ENCODE peak calls at places on chromosomes 16 and 17, in five cellular contexts. K is transverse colon, P is right cardiac atrium, L is neural progenitor cell, Q is astrocyte. Z is an unnamed sample.

GRCh38 chr16:4489030-4489429 is 12.8 kb downstream of the HMOX2 start:
- DNase-seq in K (no peak), P (no peak), L (no peak), Q (peak; percentile 95), Z (no peak)

GRCh38 chr17:31252741-31253140 is 44.3 kb downstream of the OMG start:
- DNase-seq in K (no peak), P (no peak), L (no peak), Q (no peak), Z (no peak)

GRCh38 chr16:78437352-78437968 is 338.0 kb downstream of the WWOX start:
- DNase-seq in K (peak; percentile 15), P (no peak), L (peak; percentile 69), Q (no peak), Z (peak; percentile 43)

GRCh38 chr17:9298135-9298534 is 276.8 kb downstream of the NTN1 start:
- DNase-seq in K (peak; percentile 37), P (no peak), L (no peak), Q (no peak), Z (no peak)

GRCh38 chr17:82025401-82026107 is 2.4 kb downstream of the LRRC45 start:
- DNase-seq in K (no peak), P (no peak), L (no peak), Q (no peak), Z (no peak)

GRCh38 chr17:71084219-71084618 is 914.9 kb downstream of the KCNJ2 start:
- DNase-seq in K (peak; percentile 46), P (no peak), L (peak; percentile 71), Q (no peak), Z (peak; percentile 71)

GRCh38 chr17:11943759-11944347 is 53.4 kb downstream of the ZNF18 start:
- DNase-seq in K (no peak), P (no peak), L (no peak), Q (no peak), Z (no peak)

GRCh38 chr17:13582776-13583414 is 18.8 kb downstream of the HS3ST3A1 start:
- DNase-seq in K (no peak), P (no peak), L (no peak), Q (peak; percentile 67), Z (no peak)

GRCh38 chr17:62760059-62760887 is 47.8 kb downstream of the MARCHF10 start:
- DNase-seq in K (no peak), P (no peak), L (no peak), Q (peak; percentile 77), Z (no peak)

GRCh38 chr16:23072084-23072599 is 77.1 kb downstream of the USP31 start:
- DNase-seq in K (peak; percentile 84), P (peak; percentile 93), L (no peak), Q (peak; percentile 72), Z (peak; percentile 93)

GRCh38 chr16:67530013-67530939 is 1.6 kb downstream of the RIPOR1 start:
- DNase-seq in K (peak; percentile 76), P (peak; percentile 95), L (peak; percentile 59), Q (peak; percentile 65), Z (peak; percentile 87)

GRCh38 chr16:80530479-80530878 is 10.3 kb upstream of the DYNLRB2 start:
- DNase-seq in K (no peak), P (no peak), L (no peak), Q (no peak), Z (no peak)

DNA sequence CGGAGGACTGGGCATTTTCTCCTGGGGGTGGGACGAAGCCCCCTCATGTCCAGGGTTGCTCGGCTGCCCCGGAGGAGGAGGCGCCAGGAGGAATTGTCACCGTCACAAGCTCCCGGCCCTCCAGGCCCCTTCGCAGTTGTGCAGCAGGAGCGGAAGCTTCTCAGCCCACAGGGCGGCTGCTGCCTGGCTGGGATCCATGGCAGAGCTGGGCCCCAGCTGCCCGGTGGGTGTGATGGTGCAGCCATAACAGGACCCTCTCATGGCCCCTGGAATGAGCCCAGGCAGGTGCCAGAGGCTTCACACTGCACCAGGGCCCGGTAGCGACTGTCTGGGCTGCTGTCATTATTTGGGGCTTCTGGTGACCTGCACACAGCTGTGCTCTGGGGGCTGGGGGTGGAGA is 54.9 kb upstream of the GNG13 start:
- DNase-seq in K (no peak), P (peak; percentile 27), L (no peak), Q (no peak), Z (no peak)
- H3K4me1 ChIP-seq in K (no peaks in the 10 kb centered on the region), P (no peaks in the 10 kb centered on the region), L (no peaks in the 10 kb centered on the region), Q (no peaks in the 10 kb centered on the region), Z (no peaks in the 10 kb centered on the region)

DNA sequence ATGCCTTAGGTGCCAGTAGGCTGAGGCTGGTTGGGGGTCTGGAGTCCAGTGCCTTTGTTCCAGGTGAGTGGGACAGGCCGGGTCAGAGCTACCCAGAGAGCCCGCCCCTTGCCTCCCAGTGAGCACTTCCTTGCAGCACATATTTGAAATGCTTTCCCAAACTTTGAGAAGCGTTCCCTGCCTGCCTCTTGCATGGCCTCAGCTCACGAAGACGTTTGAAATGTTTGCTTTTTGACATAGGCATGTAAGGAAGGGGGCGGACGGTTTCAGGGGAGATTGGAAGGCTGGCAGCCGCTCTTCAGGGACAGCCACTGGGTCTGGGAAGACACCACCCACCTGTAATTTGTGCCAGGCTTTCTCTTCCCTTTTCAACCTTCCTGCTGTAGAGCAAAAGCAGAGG is 5.1 kb upstream of the FOXL1 start:
- DNase-seq in K (no peak), P (no peak), L (no peak), Q (peak; percentile 69), Z (no peak)
- H3K4me1 ChIP-seq in K (peaks cover 15% of the 10 kb centered on the region), P (no peaks in the 10 kb centered on the region), L (peaks cover 12% of the 10 kb centered on the region), Q (peaks cover 56% of the 10 kb centered on the region), Z (peaks cover 9% of the 10 kb centered on the region)

DNA sequence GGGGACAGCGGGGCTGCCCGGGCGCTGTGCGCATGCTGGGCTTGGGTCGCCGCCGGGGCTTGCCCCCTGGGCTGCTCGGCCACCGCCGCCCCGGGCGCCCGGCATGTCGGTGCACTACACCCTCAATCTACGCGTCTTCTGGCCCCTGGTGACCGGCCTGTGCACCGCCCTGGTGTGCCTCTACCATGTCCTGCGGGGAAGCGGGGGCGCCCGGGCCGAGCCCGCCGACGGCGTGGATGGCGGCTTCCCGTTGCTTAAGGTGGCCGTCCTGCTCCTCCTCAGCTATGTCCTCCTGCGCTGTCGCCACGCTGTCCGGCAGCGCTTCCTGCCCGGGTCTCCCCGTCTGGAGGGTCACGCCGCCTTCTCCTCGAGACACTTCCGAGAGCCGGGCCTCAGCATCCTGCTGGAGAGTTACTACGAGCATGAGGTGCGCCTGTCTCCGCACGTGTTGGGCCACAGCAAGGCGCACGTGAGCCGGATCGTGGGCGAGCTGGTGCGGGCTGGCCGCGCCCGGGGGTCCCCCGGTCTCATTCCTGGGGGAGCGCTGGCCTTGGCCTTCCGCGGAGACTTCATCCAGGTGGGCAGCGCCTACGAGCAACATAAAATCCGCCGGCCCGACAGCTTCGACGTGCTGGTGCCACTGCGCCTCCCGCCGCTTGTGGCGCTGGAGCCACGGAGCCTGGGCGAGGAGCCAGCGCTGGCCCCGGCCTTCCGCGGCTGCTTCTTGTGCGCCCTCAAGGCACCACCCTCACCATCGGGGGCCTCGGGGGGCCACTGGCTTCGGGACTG is 789 bp downstream of the ITPRIPL2 start:
- DNase-seq in K (peak; percentile 69), P (peak; percentile 89), L (peak; percentile 44), Q (peak; percentile 65), Z (peak; percentile 81)
- H3K4me1 ChIP-seq in K (peaks cover 63% of the 10 kb centered on the region), P (peaks cover 11% of the 10 kb centered on the region), L (peaks cover 9% of the 10 kb centered on the region), Q (peaks cover 43% of the 10 kb centered on the region), Z (peaks cover 34% of the 10 kb centered on the region)

GRCh38 chr16:3026003-3026378 is 2.2 kb downstream of the THOC6 start:
- DNase-seq in K (no peak), P (no peak), L (no peak), Q (no peak), Z (no peak)

GRCh38 chr16:3026609-3027487 is 3.0 kb downstream of the THOC6 start:
- DNase-seq in K (no peak), P (no peak), L (no peak), Q (no peak), Z (no peak)

GRCh38 chr16:3023415-3023668 is 400 bp downstream of the HCFC1R1 start:
- DNase-seq in K (no peak), P (peak; percentile 82), L (no peak), Q (no peak), Z (no peak)

GRCh38 chr16:3023669-3024478 is at the start of the genes HCFC1R1 and THOC6:
- DNase-seq in K (peak; percentile 98), P (peak; percentile 98), L (peak; percentile 99), Q (peak; percentile 94), Z (peak; percentile 99)

DNA sequence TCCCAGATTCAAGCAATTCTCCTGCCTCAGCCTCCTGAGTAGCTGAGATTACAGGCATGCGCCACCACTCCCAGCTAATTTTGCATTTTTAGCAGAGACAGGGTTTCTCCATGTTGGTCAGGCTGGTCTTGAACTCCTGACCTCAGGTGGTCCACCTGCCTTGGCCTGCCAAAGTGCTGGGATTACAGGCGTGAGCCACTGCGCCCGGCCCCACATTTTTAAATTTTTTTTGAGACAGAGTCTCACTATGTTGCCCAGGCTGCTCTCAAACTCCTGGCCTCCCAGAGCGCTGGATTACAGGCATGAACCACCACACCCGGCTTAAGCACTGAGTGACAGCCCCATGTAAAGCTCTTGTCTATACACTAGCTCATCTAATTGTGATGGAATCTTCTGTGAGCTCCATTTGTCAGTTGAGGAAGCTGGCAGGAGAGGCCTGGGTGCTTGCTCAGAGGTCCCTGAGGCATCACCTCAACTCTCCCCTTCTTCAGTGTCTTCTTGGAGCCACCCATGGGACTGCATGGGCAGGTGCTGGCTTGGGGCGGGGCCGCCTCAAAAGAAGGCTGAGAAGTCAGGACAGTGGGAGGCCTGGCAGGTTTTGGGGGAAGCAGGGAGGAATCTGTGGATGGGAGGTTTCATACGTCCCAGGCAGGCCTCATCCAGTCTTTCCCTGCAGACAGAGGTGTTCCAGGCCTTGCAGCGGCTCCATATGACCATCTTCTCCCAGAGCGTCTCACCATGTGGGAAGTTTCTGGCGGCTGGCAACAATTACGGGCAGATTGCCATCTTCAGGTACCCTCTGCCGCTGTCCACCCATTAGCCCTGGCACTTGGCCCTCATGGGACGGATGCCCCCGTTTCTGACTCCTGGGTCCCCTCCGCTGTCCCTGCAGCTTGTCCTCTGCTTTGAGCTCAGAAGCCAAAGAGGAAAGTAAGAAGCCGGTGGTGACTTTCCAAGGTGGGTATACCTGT is 1.5 kb downstream of the THOC6 start:
- DNase-seq in K (no peak), P (no peak), L (no peak), Q (no peak), Z (no peak)
- H3K4me1 ChIP-seq in K (peaks cover 64% of the 10 kb centered on the region), P (peaks cover 10% of the 10 kb centered on the region), L (peaks cover 19% of the 10 kb centered on the region), Q (peaks cover 31% of the 10 kb centered on the region), Z (peaks cover 28% of the 10 kb centered on the region)

DNA sequence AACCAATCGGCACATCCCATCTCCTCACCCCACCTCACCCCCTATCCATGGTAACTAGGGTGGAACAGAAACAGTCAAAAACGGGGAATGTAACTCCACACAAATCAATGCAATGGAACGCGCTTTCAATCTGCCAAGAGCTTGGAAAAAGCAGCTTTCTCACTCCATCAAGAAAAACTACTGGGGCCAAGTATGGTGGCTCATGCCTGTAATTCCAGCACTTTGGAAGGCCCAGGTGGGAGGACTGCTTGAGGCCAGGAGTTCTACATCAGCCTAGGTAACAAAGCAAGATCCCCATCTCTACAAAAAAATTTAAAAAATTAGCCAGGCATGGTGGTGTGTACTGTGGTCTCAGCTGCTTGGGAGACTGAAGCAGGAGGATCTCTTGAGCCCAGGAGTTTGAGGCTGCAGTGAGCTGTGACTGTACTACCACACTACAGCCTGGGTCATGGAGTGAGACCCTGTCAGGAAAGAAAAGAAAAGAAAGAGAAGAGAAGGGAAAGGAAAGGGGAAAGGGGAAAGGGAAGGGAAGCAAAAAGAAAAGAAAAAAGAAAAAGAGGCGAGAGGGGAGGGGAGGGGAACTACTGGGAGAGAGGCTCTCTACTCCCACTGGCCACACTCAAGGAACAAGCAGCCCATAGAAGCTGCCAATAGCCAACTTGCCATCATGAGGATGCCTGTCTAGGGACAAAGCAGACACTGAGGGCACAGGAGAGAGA is 38.9 kb downstream of the ARHGAP17 start:
- DNase-seq in K (no peak), P (no peak), L (no peak), Q (no peak), Z (peak; percentile 3)
- H3K4me1 ChIP-seq in K (peaks cover 43% of the 10 kb centered on the region), P (peaks cover 28% of the 10 kb centered on the region), L (no peaks in the 10 kb centered on the region), Q (peaks cover 31% of the 10 kb centered on the region), Z (peaks cover 11% of the 10 kb centered on the region)

DNA sequence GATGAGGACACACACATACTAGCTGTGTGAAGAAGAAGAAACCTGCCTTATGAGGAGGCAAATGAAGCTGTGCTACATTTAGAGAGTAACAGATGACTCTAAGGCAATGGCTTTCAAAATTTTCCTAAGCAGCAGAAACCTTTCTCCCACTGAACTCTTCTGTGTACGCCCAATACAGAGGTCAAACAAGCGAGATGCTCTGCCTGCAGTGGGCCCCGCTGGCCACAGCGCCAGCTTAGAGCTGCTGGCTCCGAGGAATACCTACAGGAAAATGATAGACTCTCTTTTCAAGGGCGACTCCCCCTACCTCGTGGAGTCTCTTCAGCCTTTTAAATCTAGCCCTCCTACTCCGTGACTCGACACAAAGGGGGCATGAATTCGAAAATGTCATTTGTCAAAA is 39.2 kb downstream of the GNA13 start:
- DNase-seq in K (no peak), P (no peak), L (peak; percentile 31), Q (no peak), Z (no peak)
- H3K4me1 ChIP-seq in K (peaks cover 69% of the 10 kb centered on the region), P (peaks cover 5% of the 10 kb centered on the region), L (peaks cover 7% of the 10 kb centered on the region), Q (peaks cover 15% of the 10 kb centered on the region), Z (peaks cover 19% of the 10 kb centered on the region)

Z was measured in testis.